ENCODE peak calls at places on chromosome 6, in five cellular contexts. C, V, K, Z and X are unnamed samples.
A peak's percentile ranks its signal among the peaks of the same experiment; 100 is the strongest.

GRCh38 chr6:168070804-168071203 is 8.2 kb downstream of the FRMD1 start:
- DNase-seq in C (no peak), V (no peak), K (no peak), Z (no peak), X (no peak)

GRCh38 chr6:33641144-33641543 is 20.0 kb downstream of the ITPR3 start:
- DNase-seq in C (no peak), V (no peak), K (no peak), Z (no peak), X (no peak)

GRCh38 chr6:53439556-53439955 is 90.8 kb upstream of the ELOVL5 start:
- DNase-seq in C (no peak), V (no peak), K (no peak), Z (no peak), X (no peak)

GRCh38 chr6:106247293-106247692 is 78.3 kb downstream of the ATG5 start:
- DNase-seq in C (no peak), V (no peak), K (no peak), Z (no peak), X (no peak)

GRCh38 chr6:8821921-8822512 is 386.7 kb upstream of the SLC35B3 start:
- DNase-seq in C (no peak), V (no peak), K (no peak), Z (no peak), X (no peak)

GRCh38 chr6:46419576-46420002 is 71.7 kb downstream of the RCAN2 start:
- DNase-seq in C (peak; percentile 72), V (peak; percentile 59), K (peak; percentile 81), Z (peak; percentile 38), X (peak; percentile 45)

GRCh38 chr6:70180904-70181599 is 121.8 kb downstream of the COL9A1 start:
- DNase-seq in C (no peak), V (no peak), K (no peak), Z (no peak), X (no peak)

GRCh38 chr6:81832304-81832703 is 79.8 kb upstream of the TENT5A start:
- DNase-seq in C (no peak), V (no peak), K (no peak), Z (no peak), X (no peak)

GRCh38 chr6:82875573-82876185 is 190.0 kb downstream of the UBE3D start:
- DNase-seq in C (no peak), V (no peak), K (peak; percentile 15), Z (no peak), X (no peak)

GRCh38 chr6:373773-374724 is 17.5 kb upstream of the IRF4 start:
- DNase-seq in C (no peak), V (no peak), K (peak; percentile 51), Z (no peak), X (no peak)

GRCh38 chr6:88855521-88856152 is 107.8 kb downstream of the RNGTT start:
- DNase-seq in C (no peak), V (peak; percentile 85), K (no peak), Z (no peak), X (no peak)

GRCh38 chr6:21738180-21739094 is 144.9 kb downstream of the SOX4 start:
- DNase-seq in C (no peak), V (peak; percentile 48), K (peak; percentile 94), Z (no peak), X (no peak)

GRCh38 chr6:11043961-11044711 is at the start of gene ELOVL2:
- DNase-seq in C (no peak), V (peak; percentile 35), K (peak; percentile 60), Z (peak; percentile 70), X (no peak)